ENCODE peak calls at places on chromosomes 3 and 15, in four cellular contexts. S is T-helper 1 cell, Q is PC-9, W is NCI-H187 treated with DMSO at 0.1 percent for 48 hours. K is an unnamed sample.

GRCh38 chr3:174153875-174154274 is 705.3 kb upstream of the NAALADL2 start:
- DNase-seq in S (no peak), Q (no peak), W (no peak), K (no peak)

GRCh38 chr3:195195321-195196209 is 75.4 kb downstream of the XXYLT1 start:
- DNase-seq in S (no peak), Q (no peak), W (peak; percentile 69), K (peak; percentile 82)

GRCh38 chr3:191762323-191762960 is 301.5 kb downstream of the PYDC2 start:
- DNase-seq in S (no peak), Q (no peak), W (no peak), K (no peak)

GRCh38 chr3:124714218-124714853 is 15.9 kb upstream of the UMPS start:
- DNase-seq in S (no peak), Q (no peak), W (no peak), K (no peak)

GRCh38 chr3:151219056-151219455 is 16.0 kb upstream of the GPR171 start:
- DNase-seq in S (no peak), Q (peak; percentile 91), W (no peak), K (no peak)

GRCh38 chr3:107985496-107985895 is 105.3 kb downstream of the CD47 start:
- DNase-seq in S (no peak), Q (no peak), W (no peak), K (no peak)

GRCh38 chr3:175187586-175187985 is 328.5 kb downstream of the NAALADL2 start:
- DNase-seq in S (no peak), Q (no peak), W (peak; percentile 81), K (peak; percentile 49)

GRCh38 chr15:58568157-58568571 is 136.4 kb downstream of the LIPC start:
- DNase-seq in S (no peak), Q (peak; percentile 64), W (no peak), K (no peak)

GRCh38 chr15:57259511-57260143 is 116.7 kb upstream of the CGNL1 start:
- DNase-seq in S (no peak), Q (no peak), W (peak; percentile 85), K (peak; percentile 76)

GRCh38 chr15:97652700-97653167 is 307.8 kb upstream of the ARRDC4 start:
- DNase-seq in S (no peak), Q (no peak), W (peak; percentile 63), K (peak; percentile 73)

GRCh38 chr3:111936967-111937366 is 41.9 kb upstream of the ABHD10 start:
- DNase-seq in S (no peak), Q (peak; percentile 73), W (no peak), K (no peak)

GRCh38 chr3:33441322-33441976 is 1.2 kb upstream of the UBP1 start:
- DNase-seq in S (no peak), Q (peak; percentile 64), W (no peak), K (no peak)

GRCh38 chr3:191376742-191377141 is 46.4 kb upstream of the UTS2B start:
- DNase-seq in S (no peak), Q (no peak), W (no peak), K (no peak)

GRCh38 chr3:126126811-126127431 is 43.0 kb upstream of the SLC41A3 start:
- DNase-seq in S (peak; percentile 3), Q (no peak), W (no peak), K (no peak)

GRCh38 chr15:97014001-97014400 is 683.5 kb downstream of the NR2F2 start:
- DNase-seq in S (no peak), Q (no peak), W (no peak), K (no peak)

GRCh38 chr15:91429973-91430372 is 329.9 kb downstream of the SV2B start:
- DNase-seq in S (no peak), Q (no peak), W (no peak), K (no peak)

GRCh38 chr3:144109944-144110343 is 138.3 kb downstream of the DIPK2A start:
- DNase-seq in S (no peak), Q (no peak), W (no peak), K (no peak)

GRCh38 chr3:129051776-129052400 is 8.7 kb upstream of the GP9 start:
- DNase-seq in S (no peak), Q (peak; percentile 40), W (no peak), K (no peak)

GRCh38 chr3:141875893-141876380 is 506 bp upstream of the ATP1B3 start:
- DNase-seq in S (peak; percentile 68), Q (no peak), W (no peak), K (peak; percentile 75)

GRCh38 chr15:31024330-31024729 is 32.9 kb upstream of the MTMR10 start:
- DNase-seq in S (no peak), Q (no peak), W (no peak), K (no peak)

GRCh38 chr3:111859061-111859973 is at the start of gene PHLDB2:
- DNase-seq in S (peak; percentile 58), Q (peak; percentile 97), W (no peak), K (peak; percentile 6)

GRCh38 chr3:40690696-40691597 is 166.2 kb downstream of the ZNF621 start:
- DNase-seq in S (no peak), Q (no peak), W (no peak), K (no peak)

GRCh38 chr15:100333236-100333635 is 8.5 kb downstream of the ADAMTS17 start:
- DNase-seq in S (no peak), Q (no peak), W (no peak), K (no peak)

GRCh38 chr3:161462138-161462537 is 34.5 kb upstream of the OTOL1 start:
- DNase-seq in S (no peak), Q (no peak), W (no peak), K (no peak)

GRCh38 chr15:70713547-70714414 is 49.6 kb downstream of the UACA start:
- DNase-seq in S (no peak), Q (peak; percentile 79), W (no peak), K (no peak)

GRCh38 chr3:42052867-42053351 is 38.2 kb upstream of the TRAK1 start:
- DNase-seq in S (no peak), Q (no peak), W (no peak), K (no peak)

GRCh38 chr3:7015683-7016440 is 154.9 kb downstream of the GRM7 start:
- DNase-seq in S (no peak), Q (no peak), W (no peak), K (no peak)

GRCh38 chr3:58858126-58858525 is 191.6 kb upstream of the FAM3D start:
- DNase-seq in S (no peak), Q (no peak), W (no peak), K (no peak)

GRCh38 chr3:197878427-197878826 is 71.6 kb upstream of the RPL35A start:
- DNase-seq in S (no peak), Q (no peak), W (no peak), K (no peak)

GRCh38 chr3:113495035-113495434 is 19.9 kb downstream of the SPICE1 start:
- DNase-seq in S (no peak), Q (peak; percentile 46), W (no peak), K (no peak)

GRCh38 chr3:43004282-43004681 is 25.2 kb downstream of the GASK1A start:
- DNase-seq in S (no peak), Q (no peak), W (no peak), K (no peak)

K was measured in NCI-H2107.